ENCODE peak calls at places on chromosome 9, in seven cellular contexts. X, N, H, G, K, T and Z are unnamed samples.

GRCh38 chr9:23278566-23278965 is 547.5 kb downstream of the ELAVL2 start:
- DNase-seq in H (no peak), K (no peak), T (no peak), N (no peak), X (no peak), G (no peak), Z (no peak)

GRCh38 chr9:126628146-126628545 is 14.4 kb downstream of the LMX1B start:
- DNase-seq in H (no peak), G (no peak), K (no peak), X (no peak), N (no peak), T (no peak), Z (no peak)

GRCh38 chr9:96720435-96720834 is 57.5 kb downstream of the ZNF510 start:
- DNase-seq in K (no peak), H (no peak), X (no peak), G (no peak), T (no peak), N (no peak), Z (no peak)

GRCh38 chr9:5516453-5517220 is 6.3 kb downstream of the PDCD1LG2 start:
- DNase-seq in G (no peak), H (no peak), X (no peak), N (no peak), T (no peak), K (no peak), Z (no peak)

GRCh38 chr9:38059233-38059936 is 9.6 kb downstream of the SHB start:
- DNase-seq in N (no peak), K (no peak), H (peak; percentile 83), T (no peak), G (no peak), X (no peak), Z (peak; percentile 80)

GRCh38 chr9:104808030-104808614 is 44.2 kb downstream of the NIPSNAP3B start:
- DNase-seq in N (no peak), X (no peak), H (peak; percentile 55), K (peak; percentile 41), T (peak; percentile 19), G (no peak), Z (peak; percentile 34)

GRCh38 chr9:109278216-109278615 is 42.6 kb downstream of the EPB41L4B start:
- DNase-seq in G (no peak), H (no peak), T (no peak), K (no peak), X (no peak), N (no peak), Z (no peak)

GRCh38 chr9:132583584-132584304 is 1.3 kb downstream of the BARHL1 start:
- DNase-seq in G (no peak), H (no peak), K (no peak), N (no peak), X (no peak), T (no peak), Z (no peak)

GRCh38 chr9:137045294-137046093 is 483 bp downstream of the NPDC1 start:
- DNase-seq in G (no peak), H (peak; percentile 38), N (no peak), T (no peak), K (peak; percentile 54), X (no peak), Z (peak; percentile 40)

GRCh38 chr9:114560956-114561355 is 26.6 kb upstream of the ATP6V1G1 start:
- DNase-seq in T (no peak), H (no peak), G (no peak), K (no peak), N (no peak), X (no peak), Z (no peak)

GRCh38 chr9:2158111-2158610 is 143.0 kb downstream of the SMARCA2 start:
- DNase-seq in N (peak; percentile 89), G (peak; percentile 59), T (peak; percentile 76), K (peak; percentile 62), H (peak; percentile 67), X (peak; percentile 67), Z (peak; percentile 80)

GRCh38 chr9:132125944-132126720 is 35.7 kb upstream of the NTNG2 start:
- DNase-seq in H (no peak), X (no peak), G (no peak), N (no peak), K (no peak), T (no peak), Z (no peak)

GRCh38 chr9:95762322-95762721 is 113.2 kb upstream of the ERCC6L2 start:
- DNase-seq in X (no peak), G (no peak), K (no peak), T (no peak), N (no peak), H (no peak), Z (no peak)

GRCh38 chr9:5459289-5459829 is 9.0 kb downstream of the CD274 start:
- DNase-seq in N (no peak), H (no peak), T (peak; percentile 42), K (no peak), G (no peak), X (no peak), Z (no peak)

GRCh38 chr9:6054280-6055099 is 39.1 kb upstream of the RANBP6 start:
- DNase-seq in H (peak; percentile 70), X (peak; percentile 74), N (peak; percentile 78), K (peak; percentile 50), G (no peak), T (peak; percentile 60), Z (peak; percentile 73)

GRCh38 chr9:134679616-134680392 is 38.2 kb downstream of the COL5A1 start:
- DNase-seq in G (no peak), K (no peak), N (no peak), T (no peak), H (no peak), X (peak; percentile 57), Z (no peak)

GRCh38 chr9:134680393-134681060 is 38.9 kb downstream of the COL5A1 start:
- DNase-seq in G (no peak), K (no peak), N (no peak), T (no peak), X (peak; percentile 62), H (no peak), Z (no peak)

GRCh38 chr9:134682026-134682425 is 40.4 kb downstream of the COL5A1 start:
- DNase-seq in H (no peak), G (no peak), T (no peak), K (no peak), N (no peak), X (peak; percentile 71), Z (no peak)

GRCh38 chr9:134682651-134683364 is 41.2 kb downstream of the COL5A1 start:
- DNase-seq in G (no peak), N (no peak), H (no peak), T (no peak), K (no peak), X (peak; percentile 62), Z (no peak)

DNA sequence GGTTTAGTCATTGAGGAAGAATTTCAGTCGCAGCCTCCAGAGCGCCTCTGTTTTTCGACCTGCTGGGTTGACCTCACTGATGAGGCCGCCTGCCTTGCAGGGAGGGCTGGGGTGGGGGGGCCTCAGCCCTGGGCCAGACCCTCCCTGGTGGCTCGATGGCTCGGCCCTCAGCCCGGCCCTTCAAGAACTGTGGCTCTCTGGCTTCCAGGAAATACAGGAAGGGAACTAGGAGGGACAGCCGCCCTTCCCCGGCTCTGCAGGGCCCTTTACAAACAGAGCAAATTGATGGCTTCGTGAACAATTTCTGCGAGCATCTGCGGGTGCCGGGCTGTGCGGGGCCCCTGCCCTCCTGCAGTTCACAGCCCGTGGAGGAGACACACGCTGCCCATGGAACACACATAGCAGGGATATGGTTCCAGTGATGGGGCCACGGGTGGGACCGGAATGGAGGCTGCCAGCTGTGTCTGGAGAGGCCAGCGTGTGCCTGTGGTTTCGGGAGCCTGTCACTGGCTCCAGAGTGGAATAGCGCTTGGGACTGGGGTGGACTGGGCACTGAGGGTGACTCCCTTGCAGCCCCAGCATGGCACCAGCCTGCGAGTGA is 39.6 kb downstream of the COL5A1 start:
- DNase-seq in X (peak; percentile 65), T (no peak), K (no peak), H (peak; percentile 44), G (no peak), N (no peak), Z (peak; percentile 66)
- H3K27ac ChIP-seq in X (peak overlapping the region; percentile 42), T (no peak overlapping the region), K (no peak overlapping the region), H (peak overlapping the region; percentile 24), G (no peak overlapping the region), N (no peak overlapping the region), Z (no peak overlapping the region)

GRCh38 chr9:18238254-18238653 is 235.7 kb upstream of the ADAMTSL1 start:
- DNase-seq in T (peak; percentile 78), K (no peak), G (no peak), N (no peak), X (no peak), H (peak; percentile 71), Z (peak; percentile 84)
- H3K27ac ChIP-seq in T (peak overlapping the region; percentile 89), K (no peak overlapping the region), G (no peak overlapping the region), N (no peak overlapping the region), X (no peak overlapping the region), H (no peak overlapping the region), Z (no peak overlapping the region)

GRCh38 chr9:31573561-31573960 is 810.9 kb upstream of the ACO1 start:
- DNase-seq in X (no peak), G (no peak), H (no peak), K (no peak), N (no peak), T (no peak), Z (no peak)
- H3K27ac ChIP-seq in X (no peak overlapping the region), G (no peak overlapping the region), H (no peak overlapping the region), K (no peak overlapping the region), N (no peak overlapping the region), T (peak overlapping the region; percentile 73), Z (no peak overlapping the region)

GRCh38 chr9:14321517-14322125 is 7.7 kb upstream of the NFIB start:
- DNase-seq in T (no peak), N (peak; percentile 44), K (no peak), G (no peak), X (no peak), H (no peak), Z (peak; percentile 63)

GRCh38 chr9:14323083-14323968 is 9.4 kb upstream of the NFIB start:
- DNase-seq in K (no peak), H (no peak), T (peak; percentile 60), G (no peak), N (no peak), X (no peak), Z (peak; percentile 51)

GRCh38 chr9:14323969-14324366 is 10.0 kb upstream of the NFIB start:
- DNase-seq in N (no peak), H (no peak), G (no peak), T (no peak), K (no peak), X (no peak), Z (no peak)

GRCh38 chr9:14320272-14321245 is 6.6 kb upstream of the NFIB start:
- DNase-seq in G (no peak), K (no peak), X (no peak), T (peak; percentile 94), H (peak; percentile 95), N (peak; percentile 65), Z (peak; percentile 99)

DNA sequence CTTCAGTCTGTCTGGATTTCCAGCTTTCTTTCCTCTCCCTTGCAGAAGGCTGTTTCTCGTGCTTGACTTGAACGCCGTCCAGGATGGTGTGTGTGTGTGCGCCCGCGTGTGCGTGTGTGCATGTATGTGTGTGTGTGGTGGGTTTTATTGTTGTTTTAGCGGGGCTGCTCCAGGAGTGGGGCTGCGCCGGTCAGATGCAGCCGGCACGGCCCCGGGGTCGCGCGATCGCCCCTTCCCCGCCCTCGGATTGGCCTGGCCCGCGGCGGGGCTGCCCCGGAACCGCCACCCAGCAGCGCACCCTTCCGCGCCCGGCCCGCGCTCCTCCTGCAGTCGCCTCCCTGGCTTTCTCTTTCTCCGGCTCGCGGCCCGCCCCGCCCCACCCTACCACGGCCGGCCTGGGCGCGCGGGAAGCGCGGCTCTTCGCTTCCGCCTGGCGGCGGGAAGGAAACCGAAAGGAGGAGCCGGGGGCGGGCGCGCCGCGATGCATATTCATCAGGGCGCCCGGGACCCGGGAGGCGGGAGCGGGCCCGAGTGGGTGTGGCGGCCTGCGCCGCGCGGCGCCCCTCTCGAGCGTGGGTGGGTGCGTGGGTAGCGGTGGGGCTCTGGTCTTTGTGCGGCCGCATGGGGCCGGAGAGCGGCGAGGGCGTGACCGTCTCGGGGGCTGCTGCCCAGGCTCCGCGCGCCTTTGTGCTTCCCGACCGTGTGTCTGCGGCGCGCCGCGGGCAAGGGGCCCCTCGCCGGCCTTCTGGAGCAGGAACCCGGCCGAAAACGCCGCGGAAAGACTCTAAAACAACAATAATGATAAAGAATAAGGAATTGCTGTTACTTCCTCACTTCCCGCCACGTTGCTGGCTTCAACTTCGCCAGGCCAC is 8.5 kb upstream of the NFIB start:
- DNase-seq in G (peak; percentile 96), H (peak; percentile 76), X (peak; percentile 96), N (peak; percentile 94), K (peak; percentile 94), T (peak; percentile 92), Z (peak; percentile 90)
- H3K27ac ChIP-seq in G (peak overlapping the region; percentile 99), H (peak overlapping the region; percentile 43), X (peak overlapping the region; percentile 99), N (peak overlapping the region; percentile 86), K (peak overlapping the region; percentile 61), T (peak overlapping the region; percentile 83), Z (peak overlapping the region; percentile 79)